ENCODE peak calls at places on chromosomes 6 and 20, in five cellular contexts. One of them, this sample, is unnamed.

GRCh38 chr6:129607581-129608186 is 102.3 kb downstream of the ARHGAP18 start:
- DNase-seq in T-helper 1 cell: no peak
- DNase-seq in cardiac fibroblast: peak; percentile 60
- DNase-seq in lower lobe of right lung: no peak
- DNase-seq in activated CD4-positive, alpha-beta T cell treated with anti-CD3 and anti-CD28 coated beads, Interleukin-2, amount 50 U/mL, for 4 hours: no peak
- DNase-seq in this sample: no peak

GRCh38 chr6:105402981-105403935 is at the start of gene PREP:
- DNase-seq in T-helper 1 cell: peak; percentile 71
- DNase-seq in cardiac fibroblast: peak; percentile 94
- DNase-seq in lower lobe of right lung: peak; percentile 92
- DNase-seq in activated CD4-positive, alpha-beta T cell treated with anti-CD3 and anti-CD28 coated beads, Interleukin-2, amount 50 U/mL, for 4 hours: peak; percentile 74
- DNase-seq in this sample: peak; percentile 93

GRCh38 chr6:101607286-101607685 is 213.8 kb downstream of the GRIK2 start:
- DNase-seq in T-helper 1 cell: no peak
- DNase-seq in cardiac fibroblast: no peak
- DNase-seq in lower lobe of right lung: no peak
- DNase-seq in activated CD4-positive, alpha-beta T cell treated with anti-CD3 and anti-CD28 coated beads, Interleukin-2, amount 50 U/mL, for 4 hours: no peak
- DNase-seq in this sample: no peak

GRCh38 chr6:18492957-18493356 is 105.8 kb downstream of the RNF144B start:
- DNase-seq in T-helper 1 cell: no peak
- DNase-seq in cardiac fibroblast: no peak
- DNase-seq in lower lobe of right lung: no peak
- DNase-seq in activated CD4-positive, alpha-beta T cell treated with anti-CD3 and anti-CD28 coated beads, Interleukin-2, amount 50 U/mL, for 4 hours: no peak
- DNase-seq in this sample: no peak

GRCh38 chr20:13817342-13817741 is 32.5 kb downstream of the NDUFAF5 start:
- DNase-seq in T-helper 1 cell: no peak
- DNase-seq in cardiac fibroblast: peak; percentile 10
- DNase-seq in lower lobe of right lung: no peak
- DNase-seq in activated CD4-positive, alpha-beta T cell treated with anti-CD3 and anti-CD28 coated beads, Interleukin-2, amount 50 U/mL, for 4 hours: no peak
- DNase-seq in this sample: no peak

GRCh38 chr20:17964073-17964472 is 4.5 kb downstream of the SNX5 start:
- DNase-seq in T-helper 1 cell: no peak
- DNase-seq in cardiac fibroblast: no peak
- DNase-seq in lower lobe of right lung: no peak
- DNase-seq in activated CD4-positive, alpha-beta T cell treated with anti-CD3 and anti-CD28 coated beads, Interleukin-2, amount 50 U/mL, for 4 hours: no peak
- DNase-seq in this sample: no peak

GRCh38 chr20:10857362-10858070 is 183.7 kb upstream of the JAG1 start:
- DNase-seq in T-helper 1 cell: no peak
- DNase-seq in cardiac fibroblast: peak; percentile 95
- DNase-seq in lower lobe of right lung: no peak
- DNase-seq in activated CD4-positive, alpha-beta T cell treated with anti-CD3 and anti-CD28 coated beads, Interleukin-2, amount 50 U/mL, for 4 hours: no peak
- DNase-seq in this sample: peak; percentile 38

GRCh38 chr6:30006170-30007131 is 54.6 kb upstream of the POLR1H start:
- DNase-seq in T-helper 1 cell: no peak
- DNase-seq in cardiac fibroblast: no peak
- DNase-seq in lower lobe of right lung: peak; percentile 71
- DNase-seq in activated CD4-positive, alpha-beta T cell treated with anti-CD3 and anti-CD28 coated beads, Interleukin-2, amount 50 U/mL, for 4 hours: no peak
- DNase-seq in this sample: peak; percentile 68

GRCh38 chr20:2741463-2741862 is 48.9 kb downstream of the EBF4 start:
- DNase-seq in T-helper 1 cell: no peak
- DNase-seq in cardiac fibroblast: no peak
- DNase-seq in lower lobe of right lung: no peak
- DNase-seq in activated CD4-positive, alpha-beta T cell treated with anti-CD3 and anti-CD28 coated beads, Interleukin-2, amount 50 U/mL, for 4 hours: no peak
- DNase-seq in this sample: no peak

GRCh38 chr6:169851641-169852503 is 100.5 kb downstream of the ERMARD start:
- DNase-seq in T-helper 1 cell: no peak
- DNase-seq in cardiac fibroblast: peak; percentile 53
- DNase-seq in lower lobe of right lung: no peak
- DNase-seq in activated CD4-positive, alpha-beta T cell treated with anti-CD3 and anti-CD28 coated beads, Interleukin-2, amount 50 U/mL, for 4 hours: no peak
- DNase-seq in this sample: peak; percentile 45

GRCh38 chr6:105272783-105273182 is 93.0 kb upstream of the POPDC3 start:
- DNase-seq in T-helper 1 cell: no peak
- DNase-seq in cardiac fibroblast: peak; percentile 39
- DNase-seq in lower lobe of right lung: no peak
- DNase-seq in activated CD4-positive, alpha-beta T cell treated with anti-CD3 and anti-CD28 coated beads, Interleukin-2, amount 50 U/mL, for 4 hours: no peak
- DNase-seq in this sample: no peak

GRCh38 chr6:3334579-3334978 is 75.8 kb downstream of the PSMG4 start:
- DNase-seq in T-helper 1 cell: no peak
- DNase-seq in cardiac fibroblast: no peak
- DNase-seq in lower lobe of right lung: no peak
- DNase-seq in activated CD4-positive, alpha-beta T cell treated with anti-CD3 and anti-CD28 coated beads, Interleukin-2, amount 50 U/mL, for 4 hours: no peak
- DNase-seq in this sample: no peak

GRCh38 chr20:16350465-16350864 is 222.8 kb downstream of the KIF16B start:
- DNase-seq in T-helper 1 cell: no peak
- DNase-seq in cardiac fibroblast: no peak
- DNase-seq in lower lobe of right lung: no peak
- DNase-seq in activated CD4-positive, alpha-beta T cell treated with anti-CD3 and anti-CD28 coated beads, Interleukin-2, amount 50 U/mL, for 4 hours: no peak
- DNase-seq in this sample: no peak

GRCh38 chr6:168300975-168301647 is 18.5 kb downstream of the DACT2 start:
- DNase-seq in T-helper 1 cell: no peak
- DNase-seq in cardiac fibroblast: no peak
- DNase-seq in lower lobe of right lung: no peak
- DNase-seq in activated CD4-positive, alpha-beta T cell treated with anti-CD3 and anti-CD28 coated beads, Interleukin-2, amount 50 U/mL, for 4 hours: no peak
- DNase-seq in this sample: no peak

GRCh38 chr6:130129781-130130246 is 92.9 kb downstream of the SAMD3 start:
- DNase-seq in T-helper 1 cell: no peak
- DNase-seq in cardiac fibroblast: no peak
- DNase-seq in lower lobe of right lung: no peak
- DNase-seq in activated CD4-positive, alpha-beta T cell treated with anti-CD3 and anti-CD28 coated beads, Interleukin-2, amount 50 U/mL, for 4 hours: no peak
- DNase-seq in this sample: no peak

GRCh38 chr6:27777614-27778355 is 134.4 kb downstream of the OR2B2 start:
- DNase-seq in T-helper 1 cell: no peak
- DNase-seq in cardiac fibroblast: no peak
- DNase-seq in lower lobe of right lung: no peak
- DNase-seq in activated CD4-positive, alpha-beta T cell treated with anti-CD3 and anti-CD28 coated beads, Interleukin-2, amount 50 U/mL, for 4 hours: no peak
- DNase-seq in this sample: no peak

GRCh38 chr6:133646021-133646682 is 242.8 kb upstream of the TCF21 start:
- DNase-seq in T-helper 1 cell: no peak
- DNase-seq in cardiac fibroblast: peak; percentile 58
- DNase-seq in lower lobe of right lung: no peak
- DNase-seq in activated CD4-positive, alpha-beta T cell treated with anti-CD3 and anti-CD28 coated beads, Interleukin-2, amount 50 U/mL, for 4 hours: no peak
- DNase-seq in this sample: no peak

GRCh38 chr6:131787955-131788712 is 19.7 kb upstream of the ENPP1 start:
- DNase-seq in T-helper 1 cell: no peak
- DNase-seq in cardiac fibroblast: no peak
- DNase-seq in lower lobe of right lung: no peak
- DNase-seq in activated CD4-positive, alpha-beta T cell treated with anti-CD3 and anti-CD28 coated beads, Interleukin-2, amount 50 U/mL, for 4 hours: no peak
- DNase-seq in this sample: peak; percentile 50

GRCh38 chr20:3181270-3181669 is 7.9 kb upstream of the LZTS3 start:
- DNase-seq in T-helper 1 cell: no peak
- DNase-seq in cardiac fibroblast: no peak
- DNase-seq in lower lobe of right lung: no peak
- DNase-seq in activated CD4-positive, alpha-beta T cell treated with anti-CD3 and anti-CD28 coated beads, Interleukin-2, amount 50 U/mL, for 4 hours: no peak
- DNase-seq in this sample: no peak

GRCh38 chr6:137536104-137536773 is 42.0 kb upstream of the OLIG3 start:
- DNase-seq in T-helper 1 cell: no peak
- DNase-seq in cardiac fibroblast: no peak
- DNase-seq in lower lobe of right lung: no peak
- DNase-seq in activated CD4-positive, alpha-beta T cell treated with anti-CD3 and anti-CD28 coated beads, Interleukin-2, amount 50 U/mL, for 4 hours: no peak
- DNase-seq in this sample: no peak

GRCh38 chr6:41286544-41287346 is at the start of gene TREM1:
- DNase-seq in T-helper 1 cell: no peak
- DNase-seq in cardiac fibroblast: peak; percentile 84
- DNase-seq in lower lobe of right lung: peak; percentile 79
- DNase-seq in activated CD4-positive, alpha-beta T cell treated with anti-CD3 and anti-CD28 coated beads, Interleukin-2, amount 50 U/mL, for 4 hours: no peak
- DNase-seq in this sample: peak; percentile 74

GRCh38 chr20:50720582-50720981 is 10.8 kb upstream of the PARD6B start:
- DNase-seq in T-helper 1 cell: no peak
- DNase-seq in cardiac fibroblast: no peak
- DNase-seq in lower lobe of right lung: no peak
- DNase-seq in activated CD4-positive, alpha-beta T cell treated with anti-CD3 and anti-CD28 coated beads, Interleukin-2, amount 50 U/mL, for 4 hours: no peak
- DNase-seq in this sample: no peak

GRCh38 chr6:2103644-2104523 is 141.5 kb downstream of the GMDS start:
- DNase-seq in T-helper 1 cell: no peak
- DNase-seq in cardiac fibroblast: peak; percentile 73
- DNase-seq in lower lobe of right lung: no peak
- DNase-seq in activated CD4-positive, alpha-beta T cell treated with anti-CD3 and anti-CD28 coated beads, Interleukin-2, amount 50 U/mL, for 4 hours: no peak
- DNase-seq in this sample: no peak

This sample was measured in Right ventricle myocardium superior.